ENCODE peak calls at places on chromosome 4, in six cellular contexts. Y is tibial artery; B is adrenal gland; T is GM23338; P is CD8-positive, alpha-beta T cell; M is mucosa of descending colon. G is an unnamed sample.
A peak's percentile ranks its signal among the peaks of the same experiment; 100 is the strongest.

GRCh38 chr4:155832664-155833063 is 33.4 kb downstream of the ASIC5 start:
- DNase-seq in Y (no peak), B (no peak), T (no peak), P (no peak), M (no peak), G (no peak)

GRCh38 chr4:155445306-155445705 is 68.5 kb upstream of the MAP9 start:
- DNase-seq in Y (no peak), B (no peak), T (no peak), P (no peak), M (no peak), G (no peak)

GRCh38 chr4:8583655-8584025 is 3.4 kb downstream of the GPR78 start:
- DNase-seq in Y (no peak), B (no peak), T (no peak), P (no peak), M (no peak), G (no peak)

GRCh38 chr4:187724526-187724925 is 271.0 kb upstream of the ZFP42 start:
- DNase-seq in Y (no peak), B (no peak), T (no peak), P (no peak), M (no peak), G (no peak)

GRCh38 chr4:102037566-102037965 is 247.0 kb downstream of the BANK1 start:
- DNase-seq in Y (no peak), B (no peak), T (no peak), P (no peak), M (no peak), G (no peak)

GRCh38 chr4:34723606-34724005 is 1520.7 kb downstream of the ARAP2 start:
- DNase-seq in Y (no peak), B (no peak), T (no peak), P (no peak), M (no peak), G (no peak)

GRCh38 chr4:123672987-123673386 is 276.4 kb downstream of the SPRY1 start:
- DNase-seq in Y (no peak), B (no peak), T (no peak), P (no peak), M (no peak), G (no peak)

GRCh38 chr4:73726000-73726399 is 14.4 kb upstream of the CXCL8 start:
- DNase-seq in Y (no peak), B (peak; percentile 33), T (no peak), P (no peak), M (no peak), G (no peak)

GRCh38 chr4:80538276-80538926 is 202.9 kb downstream of the CFAP299 start:
- DNase-seq in Y (no peak), B (no peak), T (no peak), P (no peak), M (no peak), G (no peak)

GRCh38 chr4:152738812-152739211 is 40.7 kb downstream of the TIGD4 start:
- DNase-seq in Y (no peak), B (no peak), T (no peak), P (no peak), M (no peak), G (no peak)

GRCh38 chr4:61507091-61507490 is 307.0 kb downstream of the ADGRL3 start:
- DNase-seq in Y (no peak), B (no peak), T (no peak), P (no peak), M (no peak), G (no peak)

GRCh38 chr4:766559-767283 is 59.2 kb downstream of the CPLX1 start:
- DNase-seq in Y (no peak), B (no peak), T (peak; percentile 60), P (no peak), M (peak; percentile 46), G (no peak)

GRCh38 chr4:148170408-148171385 is 271.5 kb downstream of the NR3C2 start:
- DNase-seq in Y (no peak), B (no peak), T (no peak), P (no peak), M (peak; percentile 71), G (no peak)

GRCh38 chr4:180808862-180809261 is 1434.3 kb upstream of the TENM3 start:
- DNase-seq in Y (no peak), B (peak; percentile 37), T (no peak), P (no peak), M (no peak), G (no peak)

GRCh38 chr4:90127706-90128345 is 632 bp downstream of the CCSER1 start:
- DNase-seq in Y (no peak), B (no peak), T (peak; percentile 60), P (no peak), M (no peak), G (no peak)

GRCh38 chr4:168139336-168139735 is 47.0 kb downstream of the ANXA10 start:
- DNase-seq in Y (no peak), B (no peak), T (no peak), P (no peak), M (no peak), G (no peak)

GRCh38 chr4:185648631-185649030 is 113.3 kb upstream of the PDLIM3 start:
- DNase-seq in Y (no peak), B (no peak), T (no peak), P (no peak), M (no peak), G (no peak)

GRCh38 chr4:17494258-17494657 is 17.6 kb downstream of the QDPR start:
- DNase-seq in Y (no peak), B (no peak), T (no peak), P (no peak), M (no peak), G (no peak)

GRCh38 chr4:152095701-152096070 is 334.9 kb upstream of the GATB start:
- DNase-seq in Y (no peak), B (no peak), T (no peak), P (no peak), M (no peak), G (no peak)

GRCh38 chr4:87932718-87933136 is 42.8 kb upstream of the SPP1 start:
- DNase-seq in Y (no peak), B (peak; percentile 60), T (peak; percentile 70), P (no peak), M (no peak), G (no peak)

GRCh38 chr4:137819964-137820383 is 287.7 kb upstream of the PCDH18 start:
- DNase-seq in Y (no peak), B (no peak), T (peak; percentile 81), P (no peak), M (no peak), G (no peak)

GRCh38 chr4:6935961-6936360 is 26.3 kb downstream of the TBC1D14 start:
- DNase-seq in Y (no peak), B (no peak), T (no peak), P (no peak), M (no peak), G (no peak)

GRCh38 chr4:6938758-6939201 is 29.2 kb downstream of the TBC1D14 start:
- DNase-seq in Y (peak; percentile 77), B (peak; percentile 66), T (no peak), P (no peak), M (peak; percentile 75), G (no peak)

GRCh38 chr4:6938237-6938636 is 28.6 kb downstream of the TBC1D14 start:
- DNase-seq in Y (peak; percentile 77), B (peak; percentile 71), T (no peak), P (no peak), M (peak; percentile 75), G (no peak)

GRCh38 chr4:6937201-6937600 is 27.6 kb downstream of the TBC1D14 start:
- DNase-seq in Y (no peak), B (no peak), T (no peak), P (no peak), M (no peak), G (no peak)

GRCh38 chr4:6937748-6938147 is 28.1 kb downstream of the TBC1D14 start:
- DNase-seq in Y (no peak), B (no peak), T (no peak), P (no peak), M (no peak), G (no peak)
- H3K4me3 ChIP-seq in Y (no peak overlapping the region), B (no peak overlapping the region), T (no peak overlapping the region), P (no peak overlapping the region), M (no peak overlapping the region), G (no peak overlapping the region)

GRCh38 chr4:158812543-158812942 is 43.7 kb downstream of the FNIP2 start:
- DNase-seq in Y (no peak), B (no peak), T (no peak), P (no peak), M (no peak), G (no peak)
- H3K4me1 ChIP-seq in Y (peaks cover 79% of the 10 kb centered on the region), B (peaks cover 61% of the 10 kb centered on the region), T (peaks cover 14% of the 10 kb centered on the region), P (peaks cover 28% of the 10 kb centered on the region), M (peaks cover 50% of the 10 kb centered on the region), G (peaks cover 15% of the 10 kb centered on the region)

GRCh38 chr4:3468154-3468553 is 5.0 kb downstream of the DOK7 start:
- DNase-seq in Y (no peak), B (no peak), T (no peak), P (no peak), M (no peak), G (no peak)

GRCh38 chr4:3465698-3466671 is 2.9 kb downstream of the DOK7 start:
- DNase-seq in Y (no peak), B (no peak), T (peak; percentile 69), P (no peak), M (peak; percentile 49), G (no peak)

GRCh38 chr4:3467601-3468031 is 4.5 kb downstream of the DOK7 start:
- DNase-seq in Y (no peak), B (no peak), T (no peak), P (no peak), M (peak; percentile 22), G (no peak)

GRCh38 chr4:3464911-3465697 is 2.0 kb downstream of the DOK7 start:
- DNase-seq in Y (no peak), B (no peak), T (no peak), P (no peak), M (peak; percentile 36), G (no peak)

GRCh38 chr4:3466691-3467600 is 3.8 kb downstream of the DOK7 start:
- DNase-seq in Y (no peak), B (no peak), T (no peak), P (no peak), M (peak; percentile 35), G (no peak)
- H3K4me3 ChIP-seq in Y (no peak overlapping the region), B (no peak overlapping the region), T (no peak overlapping the region), P (no peak overlapping the region), M (no peak overlapping the region), G (no peak overlapping the region)

GRCh38 chr4:85747871-85748491 is 273.0 kb downstream of the ARHGAP24 start:
- DNase-seq in Y (no peak), B (peak; percentile 36), T (peak; percentile 87), P (no peak), M (no peak), G (no peak)

GRCh38 chr4:85745939-85746338 is 271.0 kb downstream of the ARHGAP24 start:
- DNase-seq in Y (no peak), B (no peak), T (no peak), P (no peak), M (no peak), G (no peak)

GRCh38 chr4:85741421-85741820 is 266.5 kb downstream of the ARHGAP24 start:
- DNase-seq in Y (no peak), B (no peak), T (no peak), P (no peak), M (no peak), G (no peak)

GRCh38 chr4:85741921-85742591 is 267.1 kb downstream of the ARHGAP24 start:
- DNase-seq in Y (no peak), B (peak; percentile 23), T (no peak), P (no peak), M (peak; percentile 29), G (no peak)

DNA sequence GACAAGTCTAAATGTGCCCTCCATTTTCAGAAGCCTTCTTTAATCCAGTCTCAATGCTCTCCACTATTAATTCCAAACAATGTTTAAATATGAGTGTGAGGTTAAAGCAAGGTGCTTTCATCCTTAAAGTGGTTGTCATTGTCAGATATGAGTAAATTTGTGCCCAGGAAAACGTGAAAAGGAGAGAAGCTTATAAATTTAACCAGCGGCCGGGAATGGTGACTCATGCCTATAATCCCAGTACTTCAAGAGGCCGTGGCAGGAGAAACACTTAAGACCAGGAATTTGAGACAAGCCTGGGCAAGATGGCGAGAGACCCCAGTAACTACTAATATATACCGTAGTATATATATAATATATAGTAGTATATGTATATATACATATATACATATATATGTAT is 270.0 kb downstream of the ARHGAP24 start:
- DNase-seq in Y (no peak), B (no peak), T (no peak), P (no peak), M (no peak), G (no peak)
- H3K4me1 ChIP-seq in Y (peaks cover 9% of the 10 kb centered on the region), B (no peaks in the 10 kb centered on the region), T (peaks cover 7% of the 10 kb centered on the region), P (no peaks in the 10 kb centered on the region), M (no peaks in the 10 kb centered on the region), G (no peaks in the 10 kb centered on the region)